ENCODE peak calls at places on chromosome X, in eight cellular contexts. I, S, J, M, P, N, G and L are unnamed samples.

GRCh38 chrX:31201503-31201902 is 129.7 kb upstream of the FTHL17 start:
- DNase-seq in I (no peak), S (no peak), J (no peak), M (no peak), P (no peak), N (no peak), G (no peak), L (no peak)

GRCh38 chrX:103248553-103248952 is 6.4 kb downstream of the TCEAL8 start:
- DNase-seq in I (peak), S (no peak), J (no peak), M (no peak), P (no peak), N (peak), G (peak), L (no peak)

GRCh38 chrX:46912673-46913491 is 661 bp downstream of the JADE3 start:
- DNase-seq in I (peak), S (no peak), J (peak), M (no peak), P (no peak), N (peak), G (no peak), L (peak)

GRCh38 chrX:1491851-1492349 is 39.2 kb upstream of the ASMTL start:
- DNase-seq in I (no peak), S (no peak), J (peak), M (peak), P (no peak), N (no peak), G (no peak), L (peak)

GRCh38 chrX:27884654-27885053 is 76.9 kb downstream of the MAGEB10 start:
- DNase-seq in I (no peak), S (no peak), J (no peak), M (no peak), P (no peak), N (no peak), G (no peak), L (no peak)

GRCh38 chrX:119145241-119145653 is 17.6 kb upstream of the KIAA1210 start:
- DNase-seq in I (peak), S (no peak), J (peak), M (no peak), P (no peak), N (peak), G (no peak), L (no peak)

GRCh38 chrX:114581528-114582263 is 2.2 kb upstream of the HTR2C start:
- DNase-seq in I (no peak), S (no peak), J (no peak), M (no peak), P (no peak), N (no peak), G (no peak), L (no peak)

GRCh38 chrX:104922206-104922621 is 298.3 kb downstream of the TEX13A start:
- DNase-seq in I (peak), S (no peak), J (peak), M (peak), P (peak), N (peak), G (peak), L (peak)

GRCh38 chrX:77014655-77015377 is 432.4 kb upstream of the FGF16 start:
- DNase-seq in I (no peak), S (no peak), J (peak), M (no peak), P (no peak), N (peak), G (peak), L (no peak)